ENCODE peak calls at places on chromosomes 13 and 19, in eight cellular contexts. K, I, G, Z, A, Q, O and S are unnamed samples.

GRCh38 chr19:45995715-45996385 is 583 bp downstream of the CCDC61 start:
- DNase-seq in G (no peak), O (no peak), I (no peak), K (no peak), Q (no peak), A (no peak), Z (no peak), S (no peak)

GRCh38 chr19:30148039-30148438 is 206.0 kb downstream of the URI1 start:
- DNase-seq in O (no peak), Z (no peak), G (no peak), Q (no peak), A (peak; percentile 79), I (no peak), K (no peak), S (no peak)

GRCh38 chr13:32164622-32165268 is 133.2 kb downstream of the FRY start:
- DNase-seq in I (peak; percentile 80), A (peak; percentile 79), Z (peak; percentile 81), O (no peak), G (peak; percentile 58), K (no peak), Q (peak; percentile 24), S (peak; percentile 56)

GRCh38 chr13:33838567-33839131 is 20.7 kb downstream of the RFC3 start:
- DNase-seq in O (no peak), A (no peak), I (peak; percentile 67), G (peak; percentile 63), Q (no peak), Z (no peak), K (no peak), S (no peak)

GRCh38 chr13:71935166-71935840 is 68.3 kb upstream of the DACH1 start:
- DNase-seq in Z (no peak), O (no peak), I (no peak), G (no peak), A (no peak), Q (no peak), K (no peak), S (no peak)

GRCh38 chr19:38975214-38975860 is at the start of gene FBXO17:
- DNase-seq in Z (peak; percentile 51), A (no peak), I (peak; percentile 66), Q (peak; percentile 36), O (no peak), G (peak; percentile 56), K (no peak), S (peak; percentile 46)

GRCh38 chr13:20186771-20187170 is 6.0 kb downstream of the GJB2 start:
- DNase-seq in G (no peak), I (no peak), Z (no peak), A (no peak), O (no peak), Q (no peak), K (no peak), S (no peak)

GRCh38 chr13:51825165-51825592 is 19.8 kb downstream of the TMEM272 start:
- DNase-seq in A (no peak), G (peak; percentile 34), I (no peak), K (no peak), Q (no peak), O (no peak), Z (peak; percentile 73), S (no peak)

GRCh38 chr19:5038631-5039271 is 69.8 kb downstream of the KDM4B start:
- DNase-seq in K (no peak), G (peak; percentile 40), Q (no peak), Z (no peak), I (peak; percentile 27), A (peak; percentile 56), O (no peak), S (no peak)
- TF ChIP-seq CTCF in K (no peak), G (peak; percentile 68), Q (peak; percentile 46), Z (peak; percentile 39), I (peak; percentile 57), A (peak; percentile 76), O (no peak), S (peak; percentile 75)

DNA sequence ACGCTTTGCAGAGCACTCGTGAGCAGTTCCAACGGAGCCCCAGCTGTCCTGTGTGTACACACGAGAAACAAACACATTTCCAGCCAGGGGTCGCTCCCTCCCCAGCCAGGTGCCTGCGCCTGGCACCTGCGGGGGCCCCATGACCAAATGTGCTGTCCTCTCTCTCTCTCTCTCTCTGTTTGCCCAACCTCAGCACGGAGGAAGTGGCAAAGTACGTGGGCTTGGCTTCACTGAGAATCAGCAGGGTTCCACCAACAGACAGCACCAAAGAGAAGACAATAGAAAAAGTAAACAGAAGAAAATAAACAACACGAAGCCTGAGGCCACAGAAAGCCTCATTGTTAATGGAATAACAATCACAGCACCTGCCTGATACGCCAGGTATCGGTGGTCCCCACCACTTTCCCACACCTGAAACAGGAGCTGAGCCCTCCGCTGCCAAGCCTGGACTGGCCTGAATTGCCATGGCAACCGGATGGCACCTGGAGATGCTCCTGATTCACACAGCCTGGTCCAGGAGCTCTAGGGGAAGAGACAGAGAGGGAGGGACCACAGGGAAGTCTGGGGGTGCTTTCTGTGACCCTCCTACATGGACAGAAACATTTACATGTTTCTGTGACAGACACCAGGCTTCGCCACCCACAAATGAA is 103.9 kb upstream of the CACNA1A start:
- DNase-seq in K (no peak), G (no peak), O (no peak), A (peak; percentile 26), Q (no peak), I (no peak), Z (no peak), S (no peak)
- TF ChIP-seq CTCF in K (no peak), G (no peak), O (no peak), A (peak; percentile 37), Q (no peak), I (no peak), Z (no peak), S (no peak)

DNA sequence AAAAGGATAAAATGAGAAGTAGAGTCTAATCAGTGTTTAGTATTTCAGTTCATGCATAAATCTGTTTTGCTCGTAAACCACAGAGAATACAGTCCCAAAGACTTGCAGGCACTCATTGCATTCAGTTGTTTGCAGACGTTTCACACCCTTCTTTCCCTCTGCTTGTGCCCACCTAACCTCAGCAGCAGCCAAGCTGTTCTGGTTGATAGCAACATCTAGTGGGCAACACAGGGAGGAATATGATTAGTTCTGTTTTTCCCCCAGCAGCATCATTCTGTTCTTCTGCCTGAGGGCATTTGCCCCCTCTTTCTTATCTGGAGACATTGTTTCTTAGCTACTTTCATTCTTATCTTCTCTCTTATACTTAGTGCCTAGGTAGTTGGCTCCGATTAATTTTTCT is 135.6 kb downstream of the PAN3 start:
- DNase-seq in G (no peak), K (no peak), O (no peak), Z (no peak), Q (no peak), I (no peak), A (no peak), S (no peak)
- TF ChIP-seq CTCF in G (no peak), K (no peak), O (no peak), Z (no peak), Q (no peak), I (no peak), A (peak; percentile 9), S (no peak)

GRCh38 chr19:42275103-42275502 is 6.1 kb downstream of the CIC start:
- DNase-seq in O (no peak), A (no peak), G (no peak), I (no peak), Z (no peak), Q (no peak), K (no peak), S (no peak)

GRCh38 chr19:42277821-42278809 is 9.1 kb downstream of the CIC start:
- DNase-seq in K (no peak), Z (no peak), G (peak; percentile 70), A (no peak), I (no peak), Q (peak; percentile 32), O (no peak), S (peak; percentile 59)

GRCh38 chr19:42276284-42276683 is 7.2 kb downstream of the CIC start:
- DNase-seq in A (no peak), O (no peak), Q (no peak), G (no peak), K (no peak), Z (no peak), I (no peak), S (no peak)

GRCh38 chr19:42275517-42275916 is 6.5 kb downstream of the CIC start:
- DNase-seq in K (no peak), I (no peak), A (no peak), Q (no peak), Z (no peak), G (no peak), O (no peak), S (no peak)

GRCh38 chr19:42276821-42277220 is 7.8 kb downstream of the CIC start:
- DNase-seq in I (no peak), Q (no peak), K (no peak), O (no peak), Z (peak; percentile 29), G (no peak), A (no peak), S (peak; percentile 73)
- TF ChIP-seq CTCF in I (no peak), Q (no peak), K (no peak), O (no peak), Z (no peak), G (no peak), A (no peak), S (no peak)

DNA sequence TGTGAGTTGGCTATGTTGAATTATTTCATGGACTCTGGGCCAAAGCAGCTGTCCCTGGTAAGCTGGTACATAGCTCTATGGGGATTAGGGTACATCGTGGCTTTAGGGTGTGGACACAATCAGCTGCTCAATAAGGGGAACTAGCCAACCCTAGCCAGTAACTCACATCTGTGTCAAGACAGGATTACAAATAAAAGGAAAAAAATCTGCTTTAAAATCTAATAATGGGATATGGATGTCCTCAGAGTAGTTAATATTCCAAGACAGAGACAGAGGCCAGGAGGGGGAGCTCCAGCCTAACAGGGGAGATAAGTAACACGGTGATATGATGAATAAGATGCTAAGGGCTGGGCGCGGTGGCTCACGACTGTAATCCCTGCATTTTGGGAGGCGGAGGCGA is 21.1 kb upstream of the ZNF766 start:
- DNase-seq in Z (peak; percentile 35), A (peak; percentile 60), Q (no peak), K (peak; percentile 67), O (peak; percentile 35), G (peak; percentile 44), I (peak; percentile 47), S (peak; percentile 54)
- TF ChIP-seq CTCF in Z (peak; percentile 41), A (peak; percentile 65), Q (peak; percentile 60), K (peak; percentile 52), O (no peak), G (peak; percentile 56), I (peak; percentile 42), S (peak; percentile 78)

DNA sequence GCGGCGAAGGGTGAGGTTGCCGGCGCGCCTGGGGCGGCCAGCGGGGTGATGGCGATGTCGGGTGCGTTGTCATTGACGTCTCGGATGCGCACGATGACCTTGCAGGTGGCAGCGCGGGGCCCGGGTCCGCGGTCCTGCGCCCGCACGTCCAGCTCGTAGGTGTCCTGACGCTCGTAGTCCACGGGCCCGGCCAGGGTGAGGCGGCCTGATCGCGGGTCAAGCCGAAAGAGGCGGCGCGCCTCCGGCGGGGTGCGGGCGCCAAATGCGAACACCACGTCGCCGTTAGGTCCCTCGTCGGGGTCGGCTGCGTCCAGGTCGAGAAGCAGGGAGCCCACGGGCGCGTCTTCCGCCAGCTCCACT is 1.1 kb downstream of the PCDH8 start:
- DNase-seq in O (no peak), Q (no peak), K (no peak), I (no peak), Z (no peak), G (no peak), A (no peak), S (no peak)
- TF ChIP-seq CTCF in O (no peak), Q (no peak), K (no peak), I (no peak), Z (no peak), G (no peak), A (no peak), S (no peak)